ENCODE peak calls at places on chromosomes 7 and 10, in four cellular contexts. R is left ventricle myocardium inferior, J is PC-3, H is colonic mucosa. V is an unnamed sample.

GRCh38 chr10:12587408-12587807 is 238.1 kb downstream of the CAMK1D start:
- DNase-seq in R (no peak), H (no peak), J (peak), V (no peak)

GRCh38 chr7:45645141-45645969 is 71.2 kb downstream of the ADCY1 start:
- DNase-seq in H (no peak), R (no peak), J (no peak), V (no peak)

GRCh38 chr7:2530076-2530967 is 10.7 kb downstream of the LFNG start:
- DNase-seq in R (peak), H (peak), J (peak), V (peak)

GRCh38 chr7:152968003-152968402 is 208.5 kb downstream of the ACTR3B start:
- DNase-seq in J (no peak), H (no peak), R (no peak), V (no peak)

GRCh38 chr7:24701232-24701898 is 55.9 kb downstream of the GSDME start:
- DNase-seq in H (no peak), R (no peak), J (peak), V (no peak)

GRCh38 chr10:97032624-97033023 is 153.1 kb downstream of the SLIT1 start:
- DNase-seq in J (no peak), H (no peak), R (no peak), V (no peak)

GRCh38 chr10:107496594-107496993 is 332.1 kb upstream of the SORCS1 start:
- DNase-seq in J (no peak), H (no peak), R (no peak), V (no peak)

GRCh38 chr7:132380065-132380464 is 196.2 kb downstream of the PLXNA4 start:
- DNase-seq in H (peak), J (no peak), R (peak), V (no peak)

GRCh38 chr10:8060704-8061121 is 6.2 kb downstream of the GATA3 start:
- DNase-seq in R (no peak), J (no peak), H (no peak), V (no peak)

GRCh38 chr7:157690833-157691382 is 354.1 kb downstream of the DNAJB6 start:
- DNase-seq in H (peak), J (peak), R (peak), V (no peak)

GRCh38 chr10:19531324-19531723 is 284.9 kb upstream of the PLXDC2 start:
- DNase-seq in H (no peak), R (no peak), J (no peak), V (no peak)

GRCh38 chr10:63210611-63211196 is 77.6 kb downstream of the NRBF2 start:
- DNase-seq in H (no peak), R (no peak), J (no peak), V (no peak)

GRCh38 chr10:118213456-118213855 is 128.7 kb downstream of the FAM204A start:
- DNase-seq in H (peak), R (no peak), J (no peak), V (no peak)

GRCh38 chr7:105874055-105874454 is 2.3 kb downstream of the ATXN7L1 start:
- DNase-seq in H (no peak), J (no peak), R (no peak), V (no peak)

GRCh38 chr7:85328599-85328998 is 141.7 kb upstream of the SEMA3D start:
- DNase-seq in J (peak), H (no peak), R (no peak), V (no peak)

GRCh38 chr7:104857458-104858425 is 156.3 kb upstream of the KMT2E start:
- DNase-seq in R (no peak), H (no peak), J (no peak), V (no peak)

GRCh38 chr10:97000487-97001182 is 168.5 kb downstream of the LCOR start:
- DNase-seq in J (peak), H (no peak), R (no peak), V (no peak)

GRCh38 chr7:38594931-38595330 is 36.2 kb downstream of the AMPH start:
- DNase-seq in R (no peak), J (no peak), H (no peak), V (no peak)

GRCh38 chr7:97390915-97391593 is 273.6 kb downstream of the SDHAF3 start:
- DNase-seq in J (no peak), H (no peak), R (no peak), V (no peak)

GRCh38 chr7:92343719-92344118 is 97.9 kb downstream of the ANKIB1 start:
- DNase-seq in J (no peak), R (no peak), H (no peak), V (no peak)

GRCh38 chr7:103795112-103795511 is 194.3 kb downstream of the RELN start:
- DNase-seq in R (no peak), H (no peak), J (peak), V (no peak)

GRCh38 chr10:112230325-112230988 is 46.9 kb upstream of the GPAM start:
- DNase-seq in J (peak), H (no peak), R (no peak), V (no peak)

GRCh38 chr7:7653568-7654187 is 13.1 kb downstream of the UMAD1 start:
- DNase-seq in H (no peak), R (no peak), J (peak), V (no peak)

GRCh38 chr7:130393095-130393494 is 12.8 kb downstream of the CPA1 start:
- DNase-seq in J (no peak), H (no peak), R (no peak), V (no peak)

GRCh38 chr7:41491752-41492405 is 211.0 kb downstream of the INHBA start:
- DNase-seq in R (no peak), H (no peak), J (no peak), V (no peak)

GRCh38 chr10:114648368-114648767 is 9.7 kb downstream of the ABLIM1 start:
- DNase-seq in H (peak), R (no peak), J (peak), V (no peak)

GRCh38 chr10:103584216-103585010 is 90.9 kb downstream of the NEURL1 start:
- DNase-seq in H (no peak), R (no peak), J (no peak), V (peak)

GRCh38 chr7:43652364-43652763 is 69.5 kb downstream of the STK17A start:
- DNase-seq in R (no peak), H (no peak), J (no peak), V (no peak)

GRCh38 chr7:43649755-43650274 is 66.9 kb downstream of the STK17A start:
- DNase-seq in J (peak), R (no peak), H (no peak), V (peak)

GRCh38 chr7:43647772-43648643 is 65.1 kb downstream of the STK17A start:
- DNase-seq in H (peak), R (peak), J (peak), V (no peak)

GRCh38 chr7:43648725-43649406 is 66.0 kb downstream of the STK17A start:
- DNase-seq in H (peak), R (no peak), J (peak), V (peak)

DNA sequence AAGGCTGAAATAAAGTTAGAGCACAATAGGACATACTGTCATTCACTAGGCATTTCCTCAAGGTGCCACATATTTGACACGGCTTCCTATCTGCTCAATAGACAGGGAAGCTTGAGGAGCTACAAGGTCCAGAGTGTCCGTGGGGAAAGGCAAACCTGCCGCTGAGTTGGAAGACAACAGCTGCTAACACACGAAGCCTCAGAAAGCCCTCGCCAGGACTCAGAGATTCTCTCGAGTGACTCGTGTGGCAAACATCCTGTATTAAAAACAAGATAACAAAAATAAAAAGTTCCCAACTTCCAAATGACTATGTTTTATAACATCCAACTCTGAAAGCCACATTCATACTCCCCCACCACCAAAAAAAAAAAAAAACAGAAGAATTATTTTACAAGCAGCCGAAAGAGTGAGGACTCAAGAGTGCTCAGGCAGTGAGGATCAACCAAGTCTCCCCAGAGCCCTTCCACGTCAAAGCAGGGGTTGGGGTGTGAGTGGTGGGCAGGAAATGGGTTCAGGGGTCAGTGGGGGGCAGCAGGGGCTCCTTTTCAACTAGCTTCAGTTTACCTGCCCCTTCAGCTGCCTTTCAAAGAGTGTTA is 67.6 kb downstream of the STK17A start:
- DNase-seq in H (no peak), R (no peak), J (peak), V (no peak)
- H3K27ac ChIP-seq in H (peak), R (peak), J (peak), V (peak)

GRCh38 chr7:135253851-135254815 is 20.5 kb downstream of the STRA8 start:
- DNase-seq in J (peak), R (peak), H (peak), V (no peak)
- H3K27ac ChIP-seq in J (peak), R (peak), H (peak), V (no peak)

GRCh38 chr7:117157871-117158209 is 165.0 kb downstream of the WNT2 start:
- DNase-seq in J (no peak), R (no peak), H (no peak), V (no peak)
- H3K27ac ChIP-seq in J (peak), R (peak), H (no peak), V (no peak)

GRCh38 chr10:130301026-130301892 is 165.1 kb downstream of the GLRX3 start:
- DNase-seq in J (no peak), R (peak), H (peak), V (peak)

DNA sequence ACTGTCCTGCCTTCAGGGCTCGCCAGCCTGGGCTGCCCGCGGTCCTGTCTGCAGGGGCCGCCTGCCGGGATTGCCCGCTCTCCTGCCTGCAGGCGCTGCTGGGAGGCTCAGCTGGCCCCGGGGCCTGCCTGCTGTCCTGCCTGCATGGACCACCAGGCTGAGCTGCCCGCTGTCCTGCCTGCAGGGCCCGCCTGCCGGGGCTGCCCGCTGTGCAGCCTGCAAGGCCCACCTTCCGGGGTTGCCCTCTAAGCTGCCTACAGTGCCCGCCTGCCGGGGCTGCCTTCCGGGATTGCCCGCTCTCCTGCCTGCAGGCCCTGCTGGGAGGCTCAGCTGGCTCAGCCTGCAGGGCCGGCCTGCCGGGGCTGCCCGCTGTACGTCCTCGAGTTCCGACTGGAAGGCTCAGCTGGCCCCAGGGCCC is 164.4 kb downstream of the GLRX3 start:
- DNase-seq in J (no peak), R (peak), H (no peak), V (peak)
- H3K27ac ChIP-seq in J (no peak), R (peak), H (peak), V (no peak)

DNA sequence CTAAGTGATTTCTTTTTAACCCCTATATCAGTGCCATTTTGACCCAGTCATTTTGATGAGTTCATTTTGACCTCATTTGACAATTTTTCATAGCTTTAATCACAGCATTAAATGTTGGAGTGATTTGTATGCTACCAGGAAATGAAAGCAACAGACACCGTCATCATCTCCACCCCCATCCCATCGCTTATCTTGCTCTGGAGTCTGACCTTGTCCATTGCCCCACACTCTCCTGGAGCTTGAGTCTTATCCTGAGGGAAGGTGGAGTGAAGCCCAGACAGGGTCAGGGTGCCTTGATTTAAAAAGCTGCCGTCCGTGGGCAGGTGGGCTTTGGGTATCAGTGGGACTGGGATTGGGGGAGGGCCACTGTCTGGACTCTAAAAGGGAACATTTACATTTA is 94.7 kb upstream of the JCAD start:
- DNase-seq in H (no peak), R (no peak), J (no peak), V (no peak)
- H3K27ac ChIP-seq in H (no peak), R (peak), J (no peak), V (no peak)

DNA sequence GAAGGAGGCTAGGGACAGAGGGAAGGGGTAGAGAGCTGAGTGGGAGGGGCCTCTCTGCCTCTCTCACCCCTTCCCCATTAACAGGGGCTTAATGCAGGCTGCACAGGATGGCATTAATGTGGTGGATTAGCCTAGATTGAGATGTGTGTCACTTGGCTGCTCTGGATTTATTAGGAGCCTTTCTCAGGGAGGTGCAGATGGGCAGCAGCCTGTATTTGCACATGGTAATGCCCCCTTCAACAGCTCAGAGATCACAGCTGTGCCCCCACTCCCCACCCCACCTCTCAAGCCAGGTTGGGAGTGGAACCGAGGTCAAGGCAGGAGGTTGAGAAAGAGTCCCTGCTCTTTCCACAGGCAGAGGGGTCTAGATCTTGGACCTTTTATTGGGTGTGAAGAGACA is 7.3 kb downstream of the PITX3 start:
- DNase-seq in H (no peak), R (no peak), J (no peak), V (no peak)
- H3K27ac ChIP-seq in H (no peak), R (no peak), J (no peak), V (no peak)

GRCh38 chr10:79071535-79071923 is 2.8 kb downstream of the ZMIZ1 start:
- DNase-seq in H (no peak), J (no peak), R (no peak), V (no peak)

GRCh38 chr10:79072041-79072441 is 3.3 kb downstream of the ZMIZ1 start:
- DNase-seq in H (no peak), J (peak), R (no peak), V (no peak)

GRCh38 chr10:79069325-79070090 is 742 bp downstream of the ZMIZ1 start:
- DNase-seq in R (peak), H (peak), J (peak), V (peak)

GRCh38 chr10:79070091-79070610 is 1.4 kb downstream of the ZMIZ1 start:
- DNase-seq in H (peak), R (peak), J (peak), V (no peak)

DNA sequence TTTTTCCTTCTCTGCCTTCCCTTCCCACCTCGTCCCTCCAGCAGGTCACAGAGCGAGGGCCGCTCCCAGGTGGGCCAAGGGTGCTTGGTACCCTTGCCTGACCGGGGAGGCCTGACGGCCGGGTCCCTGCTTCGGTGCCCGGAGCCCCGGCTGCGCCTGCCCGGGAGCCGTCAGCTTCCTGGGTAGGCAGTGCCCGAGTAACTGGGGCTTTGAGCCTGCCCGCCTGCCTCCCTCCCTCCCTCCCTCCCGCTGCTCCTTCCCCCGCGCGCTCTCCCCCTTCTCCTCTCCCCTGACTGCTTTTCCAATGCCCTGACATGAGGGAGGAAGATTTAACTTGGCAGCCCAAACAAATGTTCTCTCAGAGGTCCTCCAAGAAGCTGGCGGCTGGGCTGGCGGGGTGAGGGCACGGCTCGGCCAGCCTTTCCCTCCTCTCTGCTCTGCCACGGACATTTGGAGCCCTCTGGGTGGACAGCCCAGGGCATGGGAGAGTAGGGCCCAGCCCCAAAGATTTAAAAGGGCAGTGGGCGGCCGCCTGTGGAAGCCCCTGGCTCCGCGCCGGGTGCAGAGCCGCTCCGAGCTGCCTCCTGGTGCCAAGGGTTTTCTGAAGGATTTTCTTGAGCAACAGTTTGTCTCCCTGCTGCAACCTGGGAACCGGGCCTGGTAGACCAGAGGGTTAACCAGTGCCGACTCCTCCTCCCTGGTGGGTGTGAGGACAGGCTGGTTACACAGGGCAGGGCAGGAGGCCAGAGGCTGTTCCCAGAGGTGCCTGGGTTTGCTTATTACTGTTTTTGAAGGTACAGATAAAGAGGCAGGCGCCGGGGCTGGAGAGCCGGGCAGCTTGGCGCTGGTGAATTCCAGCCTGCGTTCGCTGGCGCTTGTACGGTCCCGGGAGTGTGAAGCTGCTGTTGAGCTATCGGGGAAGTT is 2.1 kb downstream of the ZMIZ1 start:
- DNase-seq in H (peak), J (peak), R (peak), V (no peak)
- H3K27ac ChIP-seq in H (peak), J (peak), R (peak), V (no peak)

GRCh38 chr7:52114056-52114455 is 797.4 kb upstream of the COBL start:
- DNase-seq in R (no peak), H (no peak), J (no peak), V (no peak)
- H3K27ac ChIP-seq in R (no peak), H (no peak), J (no peak), V (no peak)

V was measured in effector memory CD4-positive, alpha-beta T cell.